ENCODE peak calls at places on chromosomes 4 and X, in eight cellular contexts. R is GM23338, H is Caco-2, A is GM23248, N is BE2C, U is aorta, B is OCI-LY7, O is endothelial cell of umbilical vein. D is an unnamed sample. For H3K36me3, the result is how much of the 10 kb centered on the place peaks cover.

GRCh38 chr4:1711055-1711905 is 839 bp downstream of the SLBP start:
- DNase-seq in H (peak), R (peak), A (peak), O (peak), U (peak), B (peak), N (no peak), D (no peak)

GRCh38 chr4:68369474-68369805 is 19.6 kb upstream of the YTHDC1 start:
- DNase-seq in R (no peak), N (no peak), U (no peak), H (peak), A (no peak), O (no peak), B (no peak), D (no peak)

GRCh38 chrX:152024710-152025109 is 50.2 kb upstream of the GABRE start:
- DNase-seq in U (no peak), B (no peak), A (no peak), R (no peak), N (no peak), O (no peak), H (no peak), D (no peak)

GRCh38 chr4:8594097-8595038 is 1.8 kb downstream of the CPZ start:
- DNase-seq in A (peak), B (peak), H (peak), N (peak), R (peak), U (no peak), O (peak), D (peak)

GRCh38 chr4:38139187-38139586 is 179.0 kb downstream of the PTTG2 start:
- DNase-seq in A (no peak), O (no peak), H (no peak), N (no peak), R (no peak), B (no peak), U (no peak), D (no peak)

GRCh38 chrX:48451708-48452107 is 18.4 kb downstream of the SLC38A5 start:
- DNase-seq in U (no peak), B (no peak), R (no peak), O (no peak), A (no peak), H (no peak), N (no peak), D (no peak)

GRCh38 chr4:130403221-130403620 is 1307.3 kb downstream of the C4orf33 start:
- DNase-seq in A (no peak), N (no peak), O (no peak), U (no peak), R (peak), H (peak), B (no peak), D (no peak)

GRCh38 chr4:637536-637935 is 12.2 kb downstream of the PDE6B start:
- DNase-seq in H (no peak), U (peak), O (no peak), R (no peak), A (no peak), N (no peak), B (no peak), D (peak)

GRCh38 chr4:141215030-141215429 is 5.7 kb upstream of the ZNF330 start:
- DNase-seq in B (no peak), R (no peak), U (no peak), N (no peak), H (no peak), O (no peak), A (no peak), D (no peak)

GRCh38 chr4:140296335-140296753 is 77.1 kb upstream of the SCOC start:
- DNase-seq in O (peak), R (no peak), U (peak), B (no peak), H (peak), N (peak), A (peak), D (no peak)

GRCh38 chr4:25532579-25532978 is 123.1 kb upstream of the SLC34A2 start:
- DNase-seq in B (no peak), R (no peak), A (peak), H (no peak), O (no peak), U (no peak), N (no peak), D (no peak)

GRCh38 chr4:26248647-26249046 is 72.2 kb upstream of the RBPJ start:
- DNase-seq in U (no peak), N (no peak), B (no peak), O (no peak), R (no peak), H (no peak), A (no peak), D (no peak)

GRCh38 chr4:48141048-48141447 is 7.0 kb upstream of the TXK start:
- DNase-seq in N (no peak), H (peak), R (peak), U (no peak), B (peak), O (peak), A (peak), D (peak)

GRCh38 chr4:26896636-26897035 is 36.0 kb downstream of the STIM2 start:
- DNase-seq in B (no peak), U (no peak), O (peak), R (no peak), N (no peak), H (no peak), A (peak), D (no peak)

GRCh38 chr4:7799306-7799705 is 140.4 kb downstream of the AFAP1 start:
- DNase-seq in H (no peak), U (no peak), B (no peak), O (no peak), R (no peak), A (no peak), N (no peak), D (no peak)

GRCh38 chr4:54440394-54441223 is 211.5 kb downstream of the PDGFRA start:
- DNase-seq in O (peak), A (peak), R (peak), N (peak), U (no peak), B (peak), H (peak), D (peak)

GRCh38 chr4:138007572-138007971 is 234.6 kb downstream of the SLC7A11 start:
- DNase-seq in N (no peak), O (no peak), U (no peak), H (no peak), B (no peak), A (peak), R (peak), D (peak)

GRCh38 chr4:4384837-4385236 is 2.1 kb upstream of the NSG1 start:
- DNase-seq in U (no peak), A (peak), R (peak), H (no peak), N (peak), B (peak), O (no peak), D (peak)

GRCh38 chrX:120023259-120023658 is 54.2 kb downstream of the RHOXF2B start:
- DNase-seq in R (no peak), A (no peak), B (no peak), N (no peak), U (no peak), O (no peak), H (no peak), D (no peak)

GRCh38 chr4:119209077-119209476 is 3.4 kb upstream of the USP53 start:
- DNase-seq in O (peak), H (no peak), A (peak), R (no peak), N (no peak), U (no peak), B (no peak), D (no peak)

GRCh38 chrX:13938766-13939530 is 90.7 kb downstream of the GEMIN8 start:
- DNase-seq in B (no peak), A (no peak), R (peak), H (no peak), O (no peak), U (no peak), N (peak), D (peak)

GRCh38 chrX:133250184-133251080 is 32.3 kb upstream of the TFDP3 start:
- DNase-seq in A (no peak), R (no peak), H (no peak), B (no peak), O (no peak), U (no peak), N (no peak), D (no peak)

GRCh38 chr4:117357422-117357821 is 272.0 kb upstream of the TRAM1L1 start:
- DNase-seq in U (no peak), N (peak), H (no peak), A (no peak), R (peak), O (no peak), B (no peak), D (no peak)

GRCh38 chr4:139665079-139665689 is 435 bp upstream of the MGST2 start:
- DNase-seq in H (no peak), B (no peak), A (no peak), U (no peak), N (no peak), O (no peak), R (no peak), D (no peak)

GRCh38 chrX:121479406-121479805 is 432.0 kb downstream of the GLUD2 start:
- DNase-seq in B (peak), R (peak), H (no peak), A (peak), U (no peak), N (no peak), O (no peak), D (peak)

GRCh38 chr4:183289688-183290087 is 30.4 kb downstream of the CLDN22 start:
- DNase-seq in U (no peak), B (peak), A (peak), O (no peak), N (peak), H (peak), R (peak), D (peak)
- H3K36me3 ChIP-seq in U (under half), B (under half), A (half or more), O (under half), N (under half), H (under half), R (under half), D (under half)

DNA sequence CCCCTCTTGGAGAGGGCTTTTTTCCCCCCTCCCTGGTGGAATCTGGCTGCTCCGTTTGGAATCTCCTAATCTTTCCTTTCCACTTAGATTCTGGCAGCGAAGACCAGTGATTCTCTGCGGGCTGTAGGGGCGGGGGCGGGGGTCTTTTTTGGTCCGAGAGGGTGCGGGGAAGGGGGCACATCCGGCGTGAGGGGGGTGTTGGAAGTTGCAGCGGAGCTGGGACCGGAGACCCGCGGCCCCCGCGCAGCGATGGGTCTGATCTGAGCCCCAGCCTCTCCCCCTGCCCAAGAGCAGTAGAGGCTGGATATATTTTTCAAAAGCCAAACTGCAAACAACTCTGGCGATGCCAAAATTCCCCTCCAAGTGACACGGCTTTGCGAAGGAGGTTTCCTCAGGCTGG is 307 bp downstream of the GRID2 start:
- DNase-seq in R (peak), B (no peak), H (no peak), N (no peak), A (no peak), O (no peak), U (no peak), D (no peak)
- H3K4me3 ChIP-seq in R (peak), B (no peak), H (no peak), N (no peak), A (no peak), O (peak), U (no peak), D (peak)

DNA sequence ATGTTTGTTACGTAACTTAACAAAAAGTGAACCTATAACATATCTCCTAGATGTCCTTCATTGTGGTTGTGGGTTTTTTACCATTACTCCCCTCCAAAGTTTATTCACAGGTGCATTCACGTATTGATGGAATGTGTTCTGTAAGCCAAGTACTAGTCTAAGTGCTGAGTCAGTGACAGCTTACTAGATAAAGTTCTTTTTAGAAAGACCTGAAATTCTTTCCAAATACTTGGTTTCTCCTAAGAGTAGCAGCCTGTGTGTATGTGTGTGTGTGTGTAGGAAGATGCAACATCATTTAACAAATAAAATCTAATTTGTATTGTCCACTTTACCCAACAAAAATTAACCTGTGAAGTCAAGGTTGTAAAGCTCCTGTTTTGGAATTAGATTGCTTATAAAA is 22.1 kb downstream of the NAP1L5 start:
- DNase-seq in A (no peak), R (no peak), H (no peak), N (no peak), O (no peak), U (no peak), B (no peak), D (no peak)
- H3K36me3 ChIP-seq in A (under half), R (under half), H (under half), N (under half), O (under half), U (under half), B (under half), D (under half)

GRCh38 chrX:100648601-100649417 is 4.8 kb downstream of the SRPX2 start:
- DNase-seq in B (no peak), O (peak), H (peak), A (peak), U (no peak), N (no peak), R (peak), D (no peak)
- H3K4me3 ChIP-seq in B (no peak), O (no peak), H (no peak), A (peak), U (no peak), N (no peak), R (no peak), D (no peak)

GRCh38 chr4:165398570-165398969 is 19.8 kb downstream of the CPE start:
- DNase-seq in N (no peak), U (no peak), O (peak), H (peak), B (peak), A (peak), R (peak), D (no peak)
- H3K36me3 ChIP-seq in N (under half), U (under half), O (under half), H (under half), B (under half), A (under half), R (under half), D (under half)

D was measured in H7.